ENCODE peak calls at places on chromosomes 13 and 19, in five cellular contexts. W is cardiac muscle cell, I is uterus, U is ovary, K is stomach. Q is an unnamed sample.

GRCh38 chr19:51696606-51697005 is 3.5 kb downstream of the SPACA6 start:
- DNase-seq in K (peak), U (no peak), I (no peak), W (no peak), Q (no peak)

GRCh38 chr13:99408703-99409000 is 92.6 kb upstream of the TM9SF2 start:
- DNase-seq in K (no peak), U (no peak), W (no peak), I (no peak), Q (no peak)

GRCh38 chr13:47044842-47045241 is 148.0 kb upstream of the HTR2A start:
- DNase-seq in I (no peak), W (no peak), K (no peak), U (no peak), Q (no peak)

GRCh38 chr13:50124536-50125305 is 109.5 kb downstream of the KCNRG start:
- DNase-seq in K (peak), W (peak), U (peak), I (peak), Q (no peak)

GRCh38 chr13:49622174-49622946 is 5.9 kb upstream of the ARL11 start:
- DNase-seq in I (no peak), U (no peak), W (peak), K (no peak), Q (no peak)

GRCh38 chr19:46972301-46972700 is 47.3 kb upstream of the NPAS1 start:
- DNase-seq in U (no peak), K (no peak), I (peak), W (no peak), Q (no peak)

GRCh38 chr13:75360170-75360569 is 121.8 kb downstream of the TBC1D4 start:
- DNase-seq in U (no peak), I (no peak), W (no peak), K (no peak), Q (no peak)

GRCh38 chr13:113836917-113837553 is 26.8 kb downstream of the GAS6 start:
- DNase-seq in K (peak), I (peak), W (peak), U (peak), Q (peak)

GRCh38 chr19:52542984-52543664 is 15.7 kb downstream of the ZNF808 start:
- DNase-seq in I (no peak), U (no peak), K (no peak), W (no peak), Q (no peak)

GRCh38 chr13:75803982-75804381 is 167.9 kb downstream of the LMO7 start:
- DNase-seq in K (no peak), I (no peak), W (peak), U (no peak), Q (no peak)

GRCh38 chr19:17037966-17038500 is 11.4 kb upstream of the CPAMD8 start:
- DNase-seq in U (no peak), W (no peak), K (no peak), I (no peak), Q (no peak)

GRCh38 chr19:39870171-39870971 is 24.2 kb upstream of the FBL start:
- DNase-seq in K (no peak), U (no peak), W (peak), I (no peak), Q (no peak)

GRCh38 chr13:49693877-49694276 is 2.6 kb upstream of the EBPL start:
- DNase-seq in K (no peak), I (no peak), U (no peak), W (no peak), Q (no peak)

GRCh38 chr19:1258161-1258492 is 9.7 kb downstream of the MIDN start:
- DNase-seq in I (no peak), K (no peak), U (no peak), W (no peak), Q (no peak)

GRCh38 chr19:37468961-37469777 is at the start of gene ZNF570:
- DNase-seq in K (peak), U (peak), W (peak), I (peak), Q (peak)

GRCh38 chr19:47765522-47766358 is 12.8 kb upstream of the SELENOW start:
- DNase-seq in K (peak), U (peak), I (peak), W (peak), Q (no peak)

GRCh38 chr19:5046339-5047039 is 77.6 kb downstream of the KDM4B start:
- DNase-seq in I (no peak), W (no peak), K (peak), U (no peak), Q (no peak)

GRCh38 chr19:1851581-1852293 is 3.5 kb upstream of the REXO1 start:
- DNase-seq in U (no peak), W (no peak), K (no peak), I (no peak), Q (no peak)

GRCh38 chr13:110187501-110188161 is 119.3 kb downstream of the COL4A1 start:
- DNase-seq in K (no peak), U (no peak), W (peak), I (no peak), Q (no peak)

GRCh38 chr13:112679381-112679780 is 10.5 kb upstream of the ATP11A start:
- DNase-seq in W (no peak), K (peak), I (peak), U (no peak), Q (no peak)

GRCh38 chr19:33194527-33194883 is 375 bp downstream of the LRP3 start:
- DNase-seq in W (peak), I (no peak), K (no peak), U (no peak), Q (no peak)

GRCh38 chr13:72804301-72804700 is 22.4 kb downstream of the PIBF1 start:
- DNase-seq in U (no peak), K (no peak), W (no peak), I (no peak), Q (no peak)

GRCh38 chr13:46469064-46469463 is 82.0 kb upstream of the RUBCNL start:
- DNase-seq in W (no peak), U (no peak), K (no peak), I (no peak), Q (no peak)

GRCh38 chr19:44282846-44283245 is 22.0 kb downstream of the ZNF235 start:
- DNase-seq in K (no peak), I (no peak), W (no peak), U (no peak), Q (no peak)

GRCh38 chr13:48590141-48590863 is 57.4 kb upstream of the RCBTB2 start:
- DNase-seq in U (no peak), W (no peak), I (no peak), K (no peak), Q (no peak)

GRCh38 chr19:6794817-6795431 is 22.4 kb downstream of the VAV1 start:
- DNase-seq in U (no peak), I (no peak), K (no peak), W (no peak), Q (no peak)

GRCh38 chr19:32497386-32497785 is 83.6 kb upstream of the PDCD5 start:
- DNase-seq in W (no peak), K (no peak), U (no peak), I (no peak), Q (no peak)

GRCh38 chr13:52851153-52851962 is 2.9 kb upstream of the PCDH8 start:
- DNase-seq in U (no peak), K (peak), W (peak), I (no peak), Q (no peak)

GRCh38 chr13:37453246-37453645 is 145.3 kb downstream of the POSTN start:
- DNase-seq in K (no peak), W (no peak), I (no peak), U (no peak), Q (no peak)

GRCh38 chr19:3125900-3126524 is 9.8 kb upstream of the GNA15 start:
- DNase-seq in U (peak), W (peak), K (peak), I (no peak), Q (no peak)

GRCh38 chr19:5321851-5322681 is 18.5 kb downstream of the PTPRS start:
- DNase-seq in U (no peak), I (no peak), W (peak), K (no peak), Q (no peak)

GRCh38 chr19:1104452-1105216 is 840 bp downstream of the GPX4 start:
- DNase-seq in W (peak), U (peak), I (peak), K (peak), Q (no peak)

GRCh38 chr13:61432029-61432428 is 16.4 kb upstream of the PCDH20 start:
- DNase-seq in I (no peak), W (no peak), K (no peak), U (no peak), Q (no peak)

GRCh38 chr19:32041681-32042292 is 303.6 kb upstream of the ZNF507 start:
- DNase-seq in K (no peak), I (peak), U (peak), W (peak), Q (no peak)

GRCh38 chr19:16896913-16897571 is 8.2 kb downstream of the F2RL3 start:
- DNase-seq in W (peak), K (peak), I (peak), U (peak), Q (peak)

GRCh38 chr19:33239223-33239975 is 13.7 kb upstream of the SLC7A10 start:
- DNase-seq in W (no peak), U (no peak), K (no peak), I (no peak), Q (no peak)

GRCh38 chr13:35914662-35915061 is 216.5 kb downstream of the DCLK1 start:
- DNase-seq in W (no peak), I (no peak), U (no peak), K (no peak), Q (no peak)

DNA sequence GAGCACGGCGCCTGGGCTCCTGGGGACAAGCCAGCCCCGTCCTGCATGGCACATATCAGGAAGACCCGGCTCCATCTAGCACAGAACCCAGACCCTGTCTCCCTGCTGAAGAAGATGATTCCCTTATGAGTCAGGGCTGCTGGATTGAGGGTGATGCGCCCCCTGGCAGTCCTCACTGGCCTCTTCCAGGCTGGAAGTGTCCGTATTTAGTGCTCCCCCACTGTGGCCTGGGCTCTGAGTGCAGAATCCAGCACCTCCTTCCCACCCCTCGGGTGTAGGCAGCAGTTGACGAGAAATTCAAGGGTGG is 14.9 kb downstream of the COMP start:
- DNase-seq in U (no peak), W (no peak), K (no peak), I (no peak), Q (no peak)
- TF ChIP-seq CTCF in U (no peak), W (peak), K (no peak), I (no peak), Q (peak)

GRCh38 chr13:33119022-33119735 is 103.0 kb downstream of the KL start:
- DNase-seq in I (no peak), W (no peak), K (no peak), U (no peak), Q (no peak)
- TF ChIP-seq CTCF in I (no peak), W (no peak), K (no peak), U (no peak), Q (no peak)

DNA sequence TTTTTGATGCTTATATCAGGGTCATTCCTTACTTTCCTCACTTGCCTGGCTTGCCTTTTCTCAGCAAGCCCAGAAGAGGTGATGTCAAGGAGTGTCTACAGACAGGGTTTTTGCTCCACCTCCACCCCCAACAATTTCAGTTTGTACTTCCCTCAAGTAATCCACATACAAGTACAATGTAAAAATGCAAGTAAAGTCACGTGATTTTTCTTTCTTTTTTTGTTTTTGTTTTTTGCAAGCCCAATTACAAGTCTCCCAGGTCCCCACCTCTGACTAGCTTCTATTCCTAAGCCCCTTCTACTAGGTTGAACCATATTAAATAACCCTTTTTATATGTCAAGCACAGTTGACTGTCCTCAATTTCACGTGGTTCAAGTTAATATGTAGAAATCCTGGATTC is 579.6 kb downstream of the DIAPH3 start:
- DNase-seq in W (no peak), I (no peak), U (no peak), K (no peak), Q (no peak)
- TF ChIP-seq CTCF in W (no peak), I (no peak), U (no peak), K (no peak), Q (no peak)

GRCh38 chr19:55468054-55468393 is 3.5 kb upstream of the C19orf85 start:
- DNase-seq in K (no peak), I (no peak), W (no peak), U (no peak), Q (no peak)
- TF ChIP-seq CTCF in K (no peak), I (no peak), W (no peak), U (no peak), Q (no peak)

GRCh38 chr13:67416047-67416925 is 186.2 kb upstream of the PCDH9 start:
- DNase-seq in U (no peak), K (peak), I (no peak), W (peak), Q (no peak)
- TF ChIP-seq CTCF in U (no peak), K (peak), I (no peak), W (peak), Q (peak)

GRCh38 chr19:41111750-41112295 is 2.4 kb upstream of the CYP2F1 start:
- DNase-seq in U (no peak), K (no peak), W (no peak), I (no peak), Q (no peak)

GRCh38 chr19:41112728-41113290 is 1.4 kb upstream of the CYP2F1 start:
- DNase-seq in U (no peak), I (no peak), K (no peak), W (no peak), Q (no peak)

GRCh38 chr19:41116261-41116660 is 2.0 kb downstream of the CYP2F1 start:
- DNase-seq in K (peak), U (no peak), I (no peak), W (no peak), Q (no peak)

GRCh38 chr19:41114132-41114531 is at the start of gene CYP2F1:
- DNase-seq in W (no peak), I (no peak), K (peak), U (no peak), Q (no peak)

GRCh38 chr19:41111296-41111695 is 2.9 kb upstream of the CYP2F1 start:
- DNase-seq in K (no peak), I (no peak), U (no peak), W (no peak), Q (no peak)
- TF ChIP-seq CTCF in K (no peak), I (no peak), U (no peak), W (no peak), Q (no peak)

GRCh38 chr13:100520936-100521765 is 67.4 kb downstream of the GGACT start:
- DNase-seq in W (no peak), K (no peak), I (no peak), U (no peak), Q (no peak)
- TF ChIP-seq CTCF in W (no peak), K (no peak), I (no peak), U (no peak), Q (no peak)

DNA sequence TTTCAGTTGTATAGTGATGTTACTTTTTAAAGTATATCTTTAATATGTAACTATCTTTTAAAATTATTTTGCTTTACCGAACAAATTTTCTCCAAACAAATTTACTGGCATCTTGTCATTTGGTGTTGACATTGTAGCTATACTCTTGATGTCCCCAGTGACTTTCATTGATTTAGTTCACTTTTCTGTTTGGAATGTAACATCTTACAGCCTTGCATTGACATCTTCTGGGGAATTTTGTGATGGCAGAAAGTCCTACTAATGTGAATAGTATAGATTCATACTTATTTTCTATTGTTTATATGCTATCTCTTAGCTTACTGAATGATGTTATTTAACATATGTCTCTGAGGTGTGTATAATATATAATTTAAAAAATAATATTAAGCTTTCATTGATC is 800.9 kb upstream of the ATXN8OS start:
- DNase-seq in I (no peak), K (no peak), W (no peak), U (no peak), Q (no peak)
- TF ChIP-seq CTCF in I (no peak), K (no peak), W (no peak), U (no peak), Q (no peak)

GRCh38 chr13:57716295-57716694 is 84.8 kb downstream of the PCDH17 start:
- DNase-seq in I (no peak), K (no peak), U (no peak), W (peak), Q (no peak)
- TF ChIP-seq CTCF in I (no peak), K (no peak), U (no peak), W (no peak), Q (no peak)